ENCODE peak calls at places on chromosomes 11 and 22, in ten cellular contexts. L is cardiac muscle cell, P is GM19239, E is fibroblast of mammary gland, J is SK-MEL-5, Q is gastrocnemius medialis, A is T-helper 9 cell, R is mammary epithelial cell, W is H54, K is kidney tubule cell. N is an unnamed sample.
A peak's percentile ranks its signal among the peaks of the same experiment; 100 is the strongest.

GRCh38 chr22:38299001-38299651 is 18.1 kb downstream of the CSNK1E start:
- DNase-seq in W (no peak), R (peak; percentile 62), J (no peak), E (no peak), K (no peak), P (no peak), A (no peak), L (no peak), Q (no peak), N (no peak)

GRCh38 chr11:78156081-78156844 is 16.8 kb upstream of the ALG8 start:
- DNase-seq in L (no peak), K (no peak), E (no peak), W (no peak), J (no peak), P (no peak), A (no peak), R (no peak), Q (no peak), N (peak; percentile 24)

GRCh38 chr11:117089685-117090084 is 8.5 kb downstream of the SIK3 start:
- DNase-seq in E (no peak), J (no peak), W (no peak), R (peak; percentile 90), P (no peak), L (no peak), K (peak; percentile 88), A (no peak), Q (no peak), N (no peak)

GRCh38 chr22:38075961-38076360 is 8.0 kb downstream of the SLC16A8 start:
- DNase-seq in W (no peak), Q (no peak), J (no peak), R (no peak), P (no peak), K (no peak), L (no peak), A (no peak), E (no peak), N (no peak)

GRCh38 chr11:115724709-115725108 is 220.5 kb upstream of the CADM1 start:
- DNase-seq in R (peak; percentile 52), P (no peak), W (no peak), L (no peak), K (peak; percentile 61), Q (no peak), J (no peak), E (no peak), A (no peak), N (no peak)

GRCh38 chr11:74755395-74755995 is 6.8 kb downstream of the RNF169 start:
- DNase-seq in J (no peak), P (no peak), W (no peak), A (no peak), K (peak; percentile 26), L (no peak), Q (no peak), E (peak; percentile 27), R (peak; percentile 22), N (no peak)

GRCh38 chr11:3132831-3133455 is 32.2 kb downstream of the OSBPL5 start:
- DNase-seq in J (no peak), E (no peak), P (no peak), W (no peak), Q (peak; percentile 8), R (no peak), L (no peak), K (no peak), A (no peak), N (no peak)

GRCh38 chr22:19831016-19831415 is 23.7 kb downstream of the GNB1L start:
- DNase-seq in K (no peak), W (no peak), P (no peak), E (no peak), A (no peak), L (no peak), Q (no peak), J (no peak), R (no peak), N (no peak)

GRCh38 chr11:129815596-129816461 is at the start of gene TMEM45B:
- DNase-seq in K (peak; percentile 53), P (no peak), W (no peak), Q (no peak), E (no peak), L (peak; percentile 4), A (no peak), R (no peak), J (no peak), N (no peak)

GRCh38 chr11:129315781-129316579 is 59.7 kb upstream of the BARX2 start:
- DNase-seq in Q (no peak), E (no peak), W (no peak), L (no peak), A (no peak), R (peak; percentile 62), J (no peak), K (peak; percentile 9), P (no peak), N (no peak)

GRCh38 chr11:113814181-113814580 is 34.6 kb downstream of the CLDN25 start:
- DNase-seq in K (no peak), W (no peak), R (no peak), P (no peak), L (no peak), Q (no peak), A (no peak), E (no peak), J (no peak), N (no peak)

GRCh38 chr11:122646549-122647340 is 8.8 kb upstream of the UBASH3B start:
- DNase-seq in L (peak; percentile 70), R (peak; percentile 75), J (no peak), E (peak; percentile 90), W (no peak), Q (no peak), A (no peak), K (peak; percentile 71), P (no peak), N (no peak)

GRCh38 chr11:125190549-125190948 is 26.0 kb downstream of the PKNOX2 start:
- DNase-seq in E (no peak), W (no peak), A (no peak), K (no peak), R (no peak), J (no peak), L (no peak), Q (no peak), P (no peak), N (no peak)

GRCh38 chr22:19868773-19869471 is 14.2 kb upstream of the GNB1L start:
- DNase-seq in Q (peak; percentile 6), R (peak; percentile 70), P (no peak), K (no peak), L (no peak), W (no peak), J (peak; percentile 57), E (no peak), A (no peak), N (no peak)

GRCh38 chr22:46793497-46793896 is 31.0 kb downstream of the TBC1D22A start:
- DNase-seq in R (no peak), L (no peak), P (no peak), E (no peak), Q (no peak), A (no peak), W (no peak), K (no peak), J (no peak), N (no peak)

GRCh38 chr11:133946541-133947297 is 10.0 kb downstream of the IGSF9B start:
- DNase-seq in R (no peak), A (peak; percentile 14), Q (no peak), J (no peak), K (no peak), W (no peak), E (no peak), L (no peak), P (no peak), N (no peak)

GRCh38 chr11:105862736-105863367 is 159.2 kb downstream of the MSANTD4 start:
- DNase-seq in E (peak; percentile 65), K (peak; percentile 61), R (peak; percentile 35), L (peak; percentile 70), J (peak; percentile 70), Q (no peak), P (no peak), W (no peak), A (no peak), N (peak; percentile 27)

N was measured in erythroblast.